ENCODE peak calls at places on chromosomes 6 and 20, in four cellular contexts. R is HepG2, B is GM12878, K is H1. N is an unnamed sample.
A peak's percentile ranks its signal among the peaks of the same experiment; 100 is the strongest.

GRCh38 chr20:49287555-49288249 is 9.8 kb upstream of the ZNFX1 start:
- DNase-seq in K (no peak), B (no peak), R (peak; percentile 61), N (peak; percentile 60)

GRCh38 chr20:51473771-51474170 is 68.7 kb downstream of the NFATC2 start:
- DNase-seq in K (no peak), B (no peak), R (no peak), N (no peak)

GRCh38 chr20:59830107-59831023 is 103.1 kb downstream of the SYCP2 start:
- DNase-seq in R (no peak), K (no peak), B (no peak), N (no peak)

GRCh38 chr20:7980332-7981046 is 39.1 kb downstream of the TMX4 start:
- DNase-seq in B (no peak), K (peak; percentile 1), R (peak; percentile 79), N (peak; percentile 26)

GRCh38 chr6:85865665-85866372 is 223.1 kb upstream of the SYNCRIP start:
- DNase-seq in R (peak; percentile 74), K (no peak), B (no peak), N (peak; percentile 4)

GRCh38 chr20:24970030-24970553 is 21.0 kb downstream of the CST7 start:
- DNase-seq in B (no peak), K (no peak), R (no peak), N (no peak)

GRCh38 chr6:155026366-155027045 is 31.4 kb downstream of the TIAM2 start:
- DNase-seq in R (peak; percentile 41), B (no peak), K (peak; percentile 15), N (no peak)

GRCh38 chr20:8568068-8568467 is 436.0 kb downstream of the PLCB1 start:
- DNase-seq in B (no peak), K (no peak), R (peak; percentile 36), N (no peak)

GRCh38 chr20:45822863-45823262 is 4.2 kb downstream of the TNNC2 start:
- DNase-seq in K (no peak), B (no peak), R (no peak), N (no peak)

GRCh38 chr6:154572592-154572991 is 62.1 kb upstream of the CNKSR3 start:
- DNase-seq in B (no peak), K (no peak), R (no peak), N (peak; percentile 32)

GRCh38 chr20:46349742-46350056 is 41.4 kb upstream of the CDH22 start:
- DNase-seq in B (no peak), K (no peak), R (no peak), N (no peak)

GRCh38 chr6:28634758-28635546 is 109.3 kb downstream of the GPX5 start:
- DNase-seq in K (no peak), R (peak; percentile 50), B (no peak), N (no peak)

GRCh38 chr20:25296094-25297093 is 48.5 kb downstream of the PYGB start:
- DNase-seq in B (no peak), R (peak; percentile 50), K (no peak), N (peak; percentile 44)

GRCh38 chr20:23049201-23049932 is at the start of gene THBD:
- DNase-seq in R (no peak), K (no peak), B (no peak), N (no peak)

GRCh38 chr6:129050086-129050485 is 167.1 kb downstream of the LAMA2 start:
- DNase-seq in B (no peak), K (no peak), R (no peak), N (no peak)

GRCh38 chr20:43955244-43956191 is 40.9 kb downstream of the TOX2 start:
- DNase-seq in B (peak; percentile 73), R (no peak), K (no peak), N (no peak)

GRCh38 chr20:39893013-39893685 is 795.9 kb downstream of the MAFB start:
- DNase-seq in R (no peak), B (no peak), K (no peak), N (no peak)

GRCh38 chr6:49556429-49556837 is 6.0 kb downstream of the C6orf141 start:
- DNase-seq in B (no peak), K (no peak), R (peak; percentile 89), N (peak; percentile 73)

GRCh38 chr6:154343473-154344308 is 12.9 kb downstream of the IPCEF1 start:
- DNase-seq in K (peak; percentile 60), R (no peak), B (no peak), N (peak; percentile 23)

GRCh38 chr6:149484733-149485700 is at the start of gene ZC3H12D:
- DNase-seq in B (no peak), R (peak; percentile 91), K (no peak), N (no peak)

GRCh38 chr6:28597217-28597835 is 71.6 kb downstream of the GPX5 start:
- DNase-seq in B (no peak), K (no peak), R (peak; percentile 46), N (no peak)

GRCh38 chr20:37630161-37630560 is 63.7 kb upstream of the CTNNBL1 start:
- DNase-seq in K (no peak), R (no peak), B (no peak), N (no peak)

GRCh38 chr6:90025418-90026089 is 131.3 kb downstream of the GJA10 start:
- DNase-seq in R (no peak), B (no peak), K (no peak), N (no peak)

GRCh38 chr6:44342489-44342888 is at the start of gene SPATS1:
- DNase-seq in R (no peak), B (no peak), K (no peak), N (no peak)

GRCh38 chr6:64280569-64280968 is 645.0 kb downstream of the PHF3 start:
- DNase-seq in R (peak; percentile 21), B (no peak), K (no peak), N (no peak)

GRCh38 chr6:132598473-132598872 is 8.9 kb upstream of the TAAR5 start:
- DNase-seq in B (no peak), K (no peak), R (peak; percentile 57), N (peak; percentile 13)

GRCh38 chr20:13684566-13685222 is 46.0 kb upstream of the TASP1 start:
- DNase-seq in R (no peak), B (peak; percentile 60), K (no peak), N (no peak)

GRCh38 chr6:87789198-87789899 is 87.3 kb upstream of the AKIRIN2 start:
- DNase-seq in R (peak; percentile 93), B (no peak), K (no peak), N (no peak)

GRCh38 chr20:48702388-48703041 is 125.3 kb downstream of the PREX1 start:
- DNase-seq in R (no peak), B (no peak), K (no peak), N (no peak)

GRCh38 chr20:63696311-63696627 is 183 bp upstream of the TNFRSF6B start:
- DNase-seq in B (no peak), K (peak; percentile 69), R (no peak), N (no peak)

GRCh38 chr6:120363429-120363828 is 970.9 kb downstream of the TBC1D32 start:
- DNase-seq in K (peak; percentile 17), R (no peak), B (no peak), N (no peak)
- TF ChIP-seq HDAC6 in K (no peak), R (no peak), B (no peak), N (no peak)

GRCh38 chr6:81465859-81466258 is 286.6 kb downstream of the TENT5A start:
- DNase-seq in K (no peak), B (no peak), R (peak; percentile 2), N (no peak)
- TF ChIP-seq HDAC6 in K (no peak), B (no peak), R (no peak), N (no peak)

DNA sequence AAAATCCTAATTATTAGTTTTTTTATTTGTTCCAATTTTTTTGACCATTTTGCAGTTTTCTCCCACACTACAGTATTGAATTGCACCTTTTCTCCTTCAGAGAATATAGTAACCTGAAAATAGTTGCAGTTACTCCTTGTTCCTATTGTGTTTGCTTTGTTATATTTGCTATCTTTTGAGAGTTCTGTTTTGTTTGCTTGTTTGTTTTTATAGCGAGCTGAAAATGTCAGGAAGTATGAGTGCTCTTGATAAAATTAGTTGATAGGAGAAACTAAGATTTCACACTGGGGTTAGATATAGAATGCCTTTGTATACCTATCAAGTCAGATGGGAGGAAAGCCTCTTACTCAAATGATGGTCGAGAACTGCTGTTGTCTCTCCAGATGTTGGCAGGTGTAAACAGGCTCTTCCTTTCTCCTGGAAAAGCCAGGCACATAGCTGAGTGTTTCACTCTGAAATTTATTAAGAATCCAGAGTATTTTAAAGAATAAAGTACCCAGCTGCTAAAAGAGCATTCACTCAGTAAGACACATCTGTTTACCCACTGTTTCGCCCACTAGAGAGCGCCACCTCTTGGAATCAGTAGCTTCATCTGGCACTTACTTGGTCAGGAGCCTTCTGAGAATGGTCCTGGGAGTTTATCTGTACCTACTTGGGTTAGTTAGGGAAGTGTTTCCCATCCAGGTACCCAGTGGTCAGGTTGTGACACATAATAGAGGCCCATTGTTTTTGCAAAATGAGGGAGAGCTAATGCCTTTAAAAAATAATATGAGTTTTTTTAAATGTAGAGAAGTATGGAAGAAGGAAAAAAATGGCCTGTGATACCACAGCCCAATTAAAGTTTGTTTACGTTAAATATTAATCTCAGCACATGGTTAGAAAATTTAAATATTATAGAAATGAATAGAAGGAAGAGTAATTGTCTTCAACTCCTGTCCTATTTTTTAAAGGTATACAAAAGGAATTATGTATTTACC is 11.2 kb downstream of the NT5DC1 start:
- DNase-seq in R (peak; percentile 60), B (no peak), K (no peak), N (peak; percentile 62)
- TF ChIP-seq HDAC6 in R (no peak), B (no peak), K (no peak), N (no peak)

GRCh38 chr6:99246602-99247001 is 102.9 kb downstream of the FAXC start:
- DNase-seq in R (no peak), K (no peak), B (no peak), N (no peak)

GRCh38 chr6:99241905-99242534 is 107.5 kb downstream of the FAXC start:
- DNase-seq in B (no peak), R (peak; percentile 1), K (no peak), N (peak; percentile 16)
- TF ChIP-seq HDAC6 in B (no peak), R (no peak), K (no peak), N (no peak)

DNA sequence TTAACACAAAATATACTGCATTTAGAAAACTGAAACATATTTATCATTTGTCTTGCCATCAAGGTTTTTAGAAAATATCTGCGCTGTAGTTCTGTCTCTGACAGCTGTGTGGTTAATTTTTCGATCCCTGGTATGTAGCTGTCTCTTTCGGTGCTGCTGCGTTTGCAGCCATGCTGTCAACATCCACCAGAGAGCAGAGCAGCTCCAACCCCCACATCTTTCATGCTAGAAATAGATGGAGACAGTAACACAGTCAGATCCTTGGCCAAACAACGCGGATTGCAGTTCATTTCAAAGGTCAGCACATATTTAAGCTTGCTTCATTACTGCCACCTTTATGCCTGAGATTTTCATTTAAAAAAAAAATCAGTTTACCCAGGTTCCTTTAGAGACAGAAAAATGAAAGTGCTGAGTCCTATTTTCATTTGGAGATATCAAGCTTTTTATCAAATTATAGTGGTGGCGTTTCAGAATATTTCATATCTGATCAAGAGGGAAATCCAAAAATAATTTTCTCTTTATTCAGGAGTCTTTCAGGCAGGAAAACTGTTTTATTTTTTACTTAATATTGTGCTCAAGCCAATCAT is 157.7 kb upstream of the MMS22L start:
- DNase-seq in R (peak; percentile 54), K (no peak), B (no peak), N (no peak)
- TF ChIP-seq HDAC6 in R (no peak), K (no peak), B (no peak), N (no peak)

DNA sequence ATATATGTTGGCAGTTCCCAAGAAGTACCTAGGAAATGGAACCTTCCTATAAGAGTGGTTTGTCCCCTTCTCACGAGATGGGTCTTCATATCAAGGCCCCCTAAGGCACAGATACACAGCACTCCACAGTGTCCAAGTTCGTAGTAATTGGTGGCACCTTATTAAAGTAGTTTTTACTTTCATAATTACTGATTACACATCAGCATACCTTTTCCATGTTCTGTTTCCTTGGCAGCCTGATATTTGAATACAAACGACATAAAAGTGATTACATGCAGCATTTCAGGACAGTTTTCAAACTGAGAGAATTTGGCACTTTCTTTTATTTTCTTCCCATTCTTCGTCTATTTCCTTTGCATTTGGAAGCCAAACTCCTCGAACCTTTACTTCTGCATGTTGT is 139.6 kb downstream of the MTHFD1L start:
- DNase-seq in R (no peak), K (no peak), B (no peak), N (no peak)
- TF ChIP-seq HDAC6 in R (no peak), K (no peak), B (no peak), N (no peak)